ENCODE peak calls at places on chromosomes 13 and 19, in eight cellular contexts. U, B, F, Y, S, E, P and O are unnamed samples. For H3K9me3, the result is how much of the 10 kb centered on the place peaks cover.

GRCh38 chr13:67742478-67742877 is 512.3 kb upstream of the PCDH9 start:
- DNase-seq in E (no peak), P (no peak), Y (no peak), S (no peak), F (no peak), U (no peak), B (no peak), O (no peak)

GRCh38 chr19:50325310-50326100 is 3.7 kb downstream of the KCNC3 start:
- DNase-seq in P (peak), B (peak), F (peak), E (peak), S (peak), Y (peak), U (peak), O (peak)

GRCh38 chr19:51127755-51128154 is 3.0 kb downstream of the SIGLEC9 start:
- DNase-seq in F (no peak), B (no peak), E (no peak), S (no peak), Y (peak), U (no peak), P (no peak), O (no peak)

GRCh38 chr19:18117692-18118378 is 20.3 kb downstream of the MAST3 start:
- DNase-seq in P (peak), B (peak), U (peak), Y (peak), E (peak), F (peak), S (peak), O (peak)

GRCh38 chr13:100597253-100597652 is 8.7 kb upstream of the GGACT start:
- DNase-seq in P (no peak), Y (no peak), B (no peak), F (no peak), S (no peak), U (no peak), E (no peak), O (no peak)

GRCh38 chr13:113211774-113212173 is 2.4 kb downstream of the CUL4A start:
- DNase-seq in U (peak), B (no peak), P (no peak), Y (no peak), F (no peak), E (no peak), S (no peak), O (no peak)

GRCh38 chr19:38669532-38669931 is 22.1 kb downstream of the ACTN4 start:
- DNase-seq in Y (peak), U (no peak), S (no peak), B (peak), F (no peak), P (no peak), E (peak), O (peak)

GRCh38 chr13:80527400-80527799 is 186.5 kb upstream of the SPRY2 start:
- DNase-seq in P (no peak), S (no peak), U (no peak), Y (no peak), B (no peak), F (no peak), E (no peak), O (no peak)

GRCh38 chr13:34078334-34078999 is 260.5 kb downstream of the RFC3 start:
- DNase-seq in Y (no peak), P (no peak), B (no peak), F (no peak), E (no peak), U (no peak), S (no peak), O (no peak)

GRCh38 chr19:3135961-3136683 is at the start of gene GNA15:
- DNase-seq in Y (peak), S (peak), U (no peak), F (no peak), B (peak), E (peak), P (no peak), O (no peak)

GRCh38 chr19:48596679-48597465 is 9.7 kb upstream of the SPACA4 start:
- DNase-seq in S (no peak), U (no peak), E (peak), Y (no peak), B (peak), P (no peak), F (no peak), O (peak)

GRCh38 chr13:27954406-27954851 is 14.7 kb downstream of the CDX2 start:
- DNase-seq in F (peak), S (no peak), Y (no peak), E (no peak), B (no peak), U (peak), P (peak), O (no peak)

GRCh38 chr13:106033634-106034033 is 501.8 kb downstream of the EFNB2 start:
- DNase-seq in S (no peak), F (no peak), Y (no peak), E (no peak), B (no peak), U (no peak), P (peak), O (no peak)

GRCh38 chr13:31518666-31519065 is 220.7 kb upstream of the RXFP2 start:
- DNase-seq in Y (no peak), B (no peak), P (no peak), E (no peak), F (no peak), U (no peak), S (no peak), O (no peak)

GRCh38 chr13:28401303-28402056 is 93.4 kb downstream of the FLT1 start:
- DNase-seq in P (no peak), F (no peak), B (no peak), U (no peak), Y (no peak), S (no peak), E (no peak), O (no peak)

GRCh38 chr13:67285611-67286010 is 55.5 kb upstream of the PCDH9 start:
- DNase-seq in F (no peak), P (no peak), Y (no peak), B (no peak), S (no peak), E (no peak), U (no peak), O (no peak)

GRCh38 chr13:113982296-113982661 is 8.4 kb upstream of the C13orf46 start:
- DNase-seq in S (no peak), E (no peak), U (no peak), B (no peak), Y (peak), P (no peak), F (no peak), O (no peak)

GRCh38 chr19:4803736-4804695 is 12.5 kb downstream of the FEM1A start:
- DNase-seq in S (peak), U (peak), B (peak), Y (no peak), F (peak), E (peak), P (peak), O (peak)

GRCh38 chr13:98927954-98928927 is 49.6 kb downstream of the DOCK9 start:
- DNase-seq in F (no peak), E (no peak), S (no peak), B (no peak), Y (no peak), U (no peak), P (no peak), O (no peak)

GRCh38 chr13:43767351-43767901 is 19.3 kb downstream of the ENOX1 start:
- DNase-seq in S (no peak), P (no peak), F (no peak), U (no peak), B (no peak), E (no peak), Y (no peak), O (no peak)

GRCh38 chr19:5430237-5430636 is 25.0 kb upstream of the ZNRF4 start:
- DNase-seq in S (no peak), E (no peak), B (no peak), U (peak), F (no peak), P (no peak), Y (no peak), O (no peak)

GRCh38 chr19:15631817-15632216 is 8.9 kb upstream of the CYP4F3 start:
- DNase-seq in S (peak), E (peak), B (peak), P (no peak), U (peak), Y (no peak), F (no peak), O (peak)

GRCh38 chr19:15101479-15102082 is 5.6 kb upstream of the SYDE1 start:
- DNase-seq in P (peak), S (no peak), U (peak), E (peak), F (no peak), Y (no peak), B (peak), O (peak)

GRCh38 chr13:82766732-82767321 is 1115.4 kb downstream of the SLITRK1 start:
- DNase-seq in U (no peak), B (no peak), S (no peak), Y (no peak), F (no peak), E (no peak), P (no peak), O (no peak)

GRCh38 chr13:48144413-48145035 is 49.6 kb upstream of the MED4 start:
- DNase-seq in E (no peak), F (peak), Y (peak), P (no peak), B (no peak), U (no peak), S (no peak), O (no peak)

GRCh38 chr13:83498486-83499190 is 383.6 kb downstream of the SLITRK1 start:
- DNase-seq in B (no peak), E (no peak), P (no peak), F (no peak), U (no peak), S (no peak), Y (no peak), O (no peak)

GRCh38 chr13:77697208-77698103 is at the start of gene SLAIN1:
- DNase-seq in U (peak), E (peak), S (peak), F (peak), B (peak), P (peak), Y (peak), O (peak)

DNA sequence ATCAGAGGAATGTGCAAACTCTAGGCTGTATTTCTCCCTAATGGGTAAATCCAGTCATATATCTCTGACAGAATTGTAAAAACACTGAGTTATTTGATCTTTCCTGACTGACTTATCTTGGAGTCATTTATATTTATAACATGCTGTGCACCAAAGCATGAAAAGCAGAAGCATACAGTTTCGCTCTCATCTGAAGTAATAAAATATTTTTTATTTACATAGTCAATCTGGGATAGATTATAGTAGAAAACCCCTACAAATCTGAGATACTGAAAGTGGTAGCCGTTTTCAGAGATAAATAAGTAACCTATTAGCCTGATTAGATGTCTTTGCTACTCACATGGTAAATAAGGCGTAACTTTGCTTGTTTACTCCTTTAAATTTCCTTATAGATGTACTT is 35.0 kb downstream of the LRCH1 start:
- DNase-seq in B (no peak), U (no peak), S (no peak), P (no peak), F (no peak), E (no peak), Y (no peak), O (no peak)
- H3K9me3 ChIP-seq in B (under half), U (under half), S (under half), P (under half), F (under half), E (under half), Y (under half), O (under half)

DNA sequence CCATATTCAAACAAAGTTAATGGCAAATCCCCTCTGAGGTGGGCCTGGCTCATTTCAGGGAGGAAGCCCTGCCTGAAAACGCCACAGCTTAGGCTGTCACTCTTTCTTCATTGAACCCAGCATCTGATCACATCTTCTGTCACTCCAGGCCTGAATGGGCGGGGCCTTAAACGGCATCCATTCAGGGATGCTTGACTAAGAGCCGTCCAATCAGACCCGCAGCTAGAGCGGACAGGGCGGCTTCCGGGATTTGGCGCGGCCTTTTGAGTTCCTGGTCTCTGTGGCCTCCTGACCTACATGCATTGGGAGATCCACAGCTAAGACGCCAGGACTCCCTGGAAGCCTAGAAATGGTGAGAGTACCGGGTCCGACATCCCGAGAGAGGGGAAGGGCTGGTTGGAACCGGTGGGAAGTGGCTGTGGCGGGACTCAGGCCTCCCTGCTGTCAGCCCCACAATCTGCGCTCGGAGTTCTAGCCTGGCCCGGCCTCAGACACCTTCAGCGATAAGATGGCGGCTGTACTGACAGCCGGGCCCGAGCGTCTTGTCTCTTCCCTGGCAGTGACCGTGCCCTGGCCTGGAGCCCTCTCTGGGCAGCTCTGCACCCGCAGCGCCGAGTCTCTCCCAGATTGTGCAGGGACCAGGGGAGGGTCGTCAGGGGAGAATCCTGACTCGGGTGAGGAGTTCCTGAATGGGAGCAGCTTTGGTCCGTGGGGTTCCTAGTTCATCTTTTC is at the start of gene ZNF723:
- DNase-seq in F (no peak), S (no peak), B (no peak), P (no peak), U (no peak), Y (no peak), E (no peak), O (no peak)
- H3K9me3 ChIP-seq in F (under half), S (under half), B (under half), P (under half), U (under half), Y (under half), E (under half), O (under half)

GRCh38 chr19:20478936-20479335 is 86.6 kb downstream of the ZNF737 start:
- DNase-seq in B (no peak), U (no peak), Y (no peak), F (no peak), P (no peak), S (no peak), E (no peak), O (no peak)
- H3K9me3 ChIP-seq in B (under half), U (under half), Y (under half), F (under half), P (under half), S (under half), E (under half), O (under half)

DNA sequence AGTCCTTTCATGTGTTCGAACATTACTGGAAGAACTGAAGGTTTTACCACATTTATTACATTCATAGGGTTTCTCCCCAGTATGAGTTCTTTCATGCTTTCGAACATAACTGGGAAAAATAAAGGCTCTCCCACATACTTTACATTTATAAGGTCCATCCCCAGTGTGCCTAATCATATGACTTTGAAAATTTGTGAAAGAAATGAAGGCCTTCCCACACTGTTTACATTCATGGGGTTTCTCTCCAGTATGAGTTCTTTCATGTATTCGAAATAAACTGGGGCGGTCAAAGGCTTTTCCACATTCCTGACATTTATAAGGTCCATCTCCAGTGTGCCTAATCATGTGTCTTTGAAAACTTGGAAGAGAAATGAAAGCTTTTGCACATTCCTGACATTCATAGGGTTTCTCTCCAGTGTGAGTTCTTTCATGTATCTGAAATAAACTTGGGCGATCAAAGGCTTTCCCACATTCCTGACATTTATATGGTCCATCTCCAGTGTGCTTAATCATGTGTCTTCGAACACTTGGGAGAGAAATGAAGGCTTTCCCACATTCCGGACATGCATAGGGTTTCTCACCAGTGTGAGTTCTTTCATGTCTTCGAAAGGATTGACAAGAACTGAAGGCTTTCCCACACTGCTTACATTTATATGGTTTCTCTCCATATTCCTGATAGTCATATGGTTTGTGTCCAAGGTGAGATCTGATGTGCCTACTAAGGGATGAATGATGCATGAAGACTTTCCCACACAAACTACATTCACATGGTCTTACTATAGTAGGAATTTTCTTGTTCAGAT is 24.0 kb downstream of the ZNF564 start:
- DNase-seq in S (no peak), F (no peak), P (peak), Y (no peak), B (no peak), E (no peak), U (peak), O (no peak)
- H3K9me3 ChIP-seq in S (half or more), F (under half), P (half or more), Y (under half), B (half or more), E (half or more), U (half or more), O (half or more)